ENCODE peak calls at places on chromosome 7, in seven cellular contexts. B is HCT116; N is SK-N-SH treated with all-trans-retinoic acid at 6 μM for 48 hours; P is stimulated activated naive B cell treated with anti-CD40 and anti-IgM and Interleukin-4, amounts not matched to agents 10 μg/mL and 1 μg/mL and 100 μg/mL, for 72 hours; E is left lung; X is right cardiac atrium; V is lower lobe of right lung. D is an unnamed sample.

GRCh38 chr7:126302639-126303038 is 950.1 kb downstream of the GRM8 start:
- ATAC-seq in B (no peak), N (no peak), P (no peak), E (no peak), X (no peak), V (no peak), D (no peak)

GRCh38 chr7:140876519-140877248 is 48.0 kb downstream of the BRAF start:
- ATAC-seq in B (no peak), N (peak; percentile 74), P (peak; percentile 94), E (peak; percentile 49), X (no peak), V (no peak), D (no peak)

GRCh38 chr7:117538053-117538452 is 58.2 kb downstream of the CFTR start:
- ATAC-seq in B (no peak), N (no peak), P (no peak), E (peak; percentile 40), X (no peak), V (no peak), D (no peak)

GRCh38 chr7:29469984-29470557 is 93.6 kb upstream of the PRR15 start:
- ATAC-seq in B (no peak), N (no peak), P (no peak), E (no peak), X (peak; percentile 77), V (no peak), D (no peak)

GRCh38 chr7:73504017-73504416 is 18.1 kb downstream of the BAZ1B start:
- ATAC-seq in B (no peak), N (peak; percentile 53), P (no peak), E (no peak), X (no peak), V (no peak), D (no peak)

GRCh38 chr7:64101943-64102655 is 56.9 kb downstream of the ZNF727 start:
- ATAC-seq in B (no peak), N (no peak), P (no peak), E (no peak), X (no peak), V (no peak), D (no peak)

GRCh38 chr7:127413326-127413725 is 20.8 kb upstream of the ZNF800 start:
- ATAC-seq in B (no peak), N (no peak), P (peak; percentile 57), E (no peak), X (no peak), V (no peak), D (no peak)

GRCh38 chr7:156463280-156463679 is 177.3 kb upstream of the RNF32 start:
- ATAC-seq in B (no peak), N (no peak), P (no peak), E (no peak), X (no peak), V (no peak), D (no peak)

GRCh38 chr7:90766814-90767564 is 170.9 kb downstream of the CDK14 start:
- ATAC-seq in B (no peak), N (peak; percentile 89), P (no peak), E (peak; percentile 81), X (peak; percentile 98), V (peak; percentile 36), D (peak; percentile 27)